ENCODE peak calls at places on chromosome 11, in ten cellular contexts. One of them, this sample, is unnamed.

GRCh38 chr11:76105637-76106036 is 100.7 kb downstream of the WNT11 start:
- DNase-seq in Caco-2: no peak
- DNase-seq in tibial nerve: no peak
- DNase-seq in CD4-positive, CD25-positive, alpha-beta regulatory T cell: no peak
- DNase-seq in heart right ventricle: no peak
- DNase-seq in neural progenitor cell: no peak
- DNase-seq in body of pancreas: no peak
- DNase-seq in adipocyte: no peak
- DNase-seq in HCT116: no peak
- DNase-seq in right cardiac atrium: no peak
- DNase-seq in this sample: no peak

GRCh38 chr11:132126973-132127900 is 756.8 kb downstream of the NTM start:
- DNase-seq in Caco-2: peak; percentile 10
- DNase-seq in tibial nerve: peak; percentile 93
- DNase-seq in CD4-positive, CD25-positive, alpha-beta regulatory T cell: no peak
- DNase-seq in heart right ventricle: no peak
- DNase-seq in neural progenitor cell: peak; percentile 66
- DNase-seq in body of pancreas: peak; percentile 70
- DNase-seq in adipocyte: peak; percentile 98
- DNase-seq in HCT116: no peak
- DNase-seq in right cardiac atrium: peak; percentile 77
- DNase-seq in this sample: peak; percentile 41

GRCh38 chr11:10908215-10908990 is 50.5 kb upstream of the ZBED5 start:
- DNase-seq in Caco-2: no peak
- DNase-seq in tibial nerve: no peak
- DNase-seq in CD4-positive, CD25-positive, alpha-beta regulatory T cell: no peak
- DNase-seq in heart right ventricle: no peak
- DNase-seq in neural progenitor cell: no peak
- DNase-seq in body of pancreas: peak; percentile 79
- DNase-seq in adipocyte: peak; percentile 77
- DNase-seq in HCT116: no peak
- DNase-seq in right cardiac atrium: no peak
- DNase-seq in this sample: peak; percentile 89

GRCh38 chr11:76234704-76235232 is 28.5 kb upstream of the WNT11 start:
- DNase-seq in Caco-2: no peak
- DNase-seq in tibial nerve: peak; percentile 46
- DNase-seq in CD4-positive, CD25-positive, alpha-beta regulatory T cell: no peak
- DNase-seq in heart right ventricle: peak; percentile 56
- DNase-seq in neural progenitor cell: no peak
- DNase-seq in body of pancreas: no peak
- DNase-seq in adipocyte: no peak
- DNase-seq in HCT116: no peak
- DNase-seq in right cardiac atrium: peak; percentile 81
- DNase-seq in this sample: no peak

GRCh38 chr11:86795962-86796361 is 4.4 kb upstream of the PRSS23 start:
- DNase-seq in Caco-2: peak; percentile 77
- DNase-seq in tibial nerve: no peak
- DNase-seq in CD4-positive, CD25-positive, alpha-beta regulatory T cell: no peak
- DNase-seq in heart right ventricle: no peak
- DNase-seq in neural progenitor cell: no peak
- DNase-seq in body of pancreas: no peak
- DNase-seq in adipocyte: no peak
- DNase-seq in HCT116: no peak
- DNase-seq in right cardiac atrium: no peak
- DNase-seq in this sample: no peak

GRCh38 chr11:99406345-99406744 is 385.6 kb downstream of the CNTN5 start:
- DNase-seq in Caco-2: no peak
- DNase-seq in tibial nerve: no peak
- DNase-seq in CD4-positive, CD25-positive, alpha-beta regulatory T cell: no peak
- DNase-seq in heart right ventricle: no peak
- DNase-seq in neural progenitor cell: no peak
- DNase-seq in body of pancreas: no peak
- DNase-seq in adipocyte: no peak
- DNase-seq in HCT116: no peak
- DNase-seq in right cardiac atrium: no peak
- DNase-seq in this sample: no peak

GRCh38 chr11:100328626-100329340 is 358.3 kb upstream of the ARHGAP42 start:
- DNase-seq in Caco-2: peak; percentile 23
- DNase-seq in tibial nerve: no peak
- DNase-seq in CD4-positive, CD25-positive, alpha-beta regulatory T cell: no peak
- DNase-seq in heart right ventricle: no peak
- DNase-seq in neural progenitor cell: peak; percentile 11
- DNase-seq in body of pancreas: no peak
- DNase-seq in adipocyte: no peak
- DNase-seq in HCT116: no peak
- DNase-seq in right cardiac atrium: no peak
- DNase-seq in this sample: no peak

GRCh38 chr11:73353422-73353821 is 22.8 kb upstream of the RELT start:
- DNase-seq in Caco-2: no peak
- DNase-seq in tibial nerve: no peak
- DNase-seq in CD4-positive, CD25-positive, alpha-beta regulatory T cell: no peak
- DNase-seq in heart right ventricle: no peak
- DNase-seq in neural progenitor cell: no peak
- DNase-seq in body of pancreas: no peak
- DNase-seq in adipocyte: no peak
- DNase-seq in HCT116: no peak
- DNase-seq in right cardiac atrium: no peak
- DNase-seq in this sample: no peak

DNA sequence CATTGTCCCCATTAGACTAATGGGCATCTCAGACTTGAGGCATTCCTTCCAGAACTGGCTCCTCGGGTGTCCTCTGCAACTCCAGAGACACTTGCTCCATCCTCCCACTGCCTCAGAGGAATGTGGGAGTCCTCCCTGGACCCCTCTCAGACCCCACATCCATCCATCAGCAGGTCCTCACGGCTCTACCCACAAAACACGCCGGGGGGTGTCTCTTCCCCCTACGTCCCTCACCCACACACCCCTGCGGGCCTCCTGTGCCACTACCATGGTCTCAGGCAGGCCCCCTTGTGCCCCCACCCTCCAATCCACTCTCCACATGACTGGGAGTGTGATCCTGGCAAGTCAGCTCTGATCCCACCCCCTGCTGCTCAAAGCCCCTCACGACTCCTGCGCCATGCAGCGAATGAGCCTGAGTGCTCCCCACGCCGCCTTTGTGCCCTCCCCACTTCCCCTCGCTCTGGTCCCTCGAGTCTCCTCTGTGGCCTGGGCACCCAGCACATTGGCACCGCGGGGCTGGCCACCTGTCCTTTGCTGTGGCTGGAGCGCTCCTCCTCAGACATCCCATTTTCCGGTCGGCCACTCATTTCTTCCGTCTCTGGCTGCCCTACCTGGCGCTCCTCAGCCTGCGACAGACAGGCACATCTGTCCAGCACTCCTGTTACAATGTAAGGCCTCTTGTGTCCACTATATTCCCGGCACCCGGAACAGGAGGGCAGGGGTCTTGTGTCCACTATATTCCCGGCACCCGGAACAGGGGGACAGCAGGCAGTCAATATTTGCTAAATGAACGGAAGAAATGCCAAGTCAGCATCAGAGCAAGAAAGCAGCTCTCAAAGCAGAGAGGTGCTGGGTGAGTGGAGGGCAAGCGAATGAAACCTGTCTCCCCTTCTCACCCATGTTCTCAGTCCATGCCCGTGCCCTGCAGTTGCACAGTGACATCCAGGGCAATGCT is 14.2 kb upstream of the MOB2 start:
- DNase-seq in Caco-2: no peak
- DNase-seq in tibial nerve: no peak
- DNase-seq in CD4-positive, CD25-positive, alpha-beta regulatory T cell: no peak
- DNase-seq in heart right ventricle: no peak
- DNase-seq in neural progenitor cell: no peak
- DNase-seq in body of pancreas: no peak
- DNase-seq in adipocyte: no peak
- DNase-seq in HCT116: no peak
- DNase-seq in right cardiac atrium: peak; percentile 29
- DNase-seq in this sample: no peak
- H3K4me1 ChIP-seq in Caco-2: no peaks in the 10 kb centered on the region
- H3K4me1 ChIP-seq in tibial nerve: peaks cover 56% of the 10 kb centered on the region
- H3K4me1 ChIP-seq in CD4-positive, CD25-positive, alpha-beta regulatory T cell: peaks cover 13% of the 10 kb centered on the region
- H3K4me1 ChIP-seq in heart right ventricle: peaks cover 44% of the 10 kb centered on the region
- H3K4me1 ChIP-seq in neural progenitor cell: peaks cover 11% of the 10 kb centered on the region
- H3K4me1 ChIP-seq in body of pancreas: peaks cover 21% of the 10 kb centered on the region
- H3K4me1 ChIP-seq in adipocyte: peaks cover 4% of the 10 kb centered on the region
- H3K4me1 ChIP-seq in HCT116: no peaks in the 10 kb centered on the region
- H3K4me1 ChIP-seq in right cardiac atrium: peaks cover 14% of the 10 kb centered on the region
- H3K4me1 ChIP-seq in this sample: no peaks in the 10 kb centered on the region

DNA sequence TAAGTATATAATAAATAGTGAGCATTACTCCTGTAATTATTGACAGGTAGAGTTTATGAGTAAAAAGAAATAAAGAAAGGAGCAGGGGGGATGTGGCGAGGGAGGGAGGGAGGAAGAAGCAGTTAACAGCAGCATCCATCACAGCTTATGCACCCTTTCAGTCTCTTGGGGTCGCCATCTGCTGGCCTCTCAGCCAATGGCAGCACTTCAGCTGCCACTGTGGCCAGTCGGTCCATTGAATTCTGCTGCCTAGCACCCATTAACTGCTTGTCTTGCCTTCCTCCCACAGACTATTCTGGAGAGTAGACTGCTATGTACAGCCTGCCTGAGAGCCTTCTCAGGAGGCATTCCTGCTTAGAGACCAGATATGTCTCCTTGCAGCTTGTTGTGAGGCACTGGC is 388.3 kb downstream of the TENM4 start:
- DNase-seq in Caco-2: peak; percentile 42
- DNase-seq in tibial nerve: no peak
- DNase-seq in CD4-positive, CD25-positive, alpha-beta regulatory T cell: no peak
- DNase-seq in heart right ventricle: no peak
- DNase-seq in neural progenitor cell: peak; percentile 61
- DNase-seq in body of pancreas: peak; percentile 21
- DNase-seq in adipocyte: no peak
- DNase-seq in HCT116: no peak
- DNase-seq in right cardiac atrium: peak; percentile 49
- DNase-seq in this sample: no peak
- H3K4me1 ChIP-seq in Caco-2: no peaks in the 10 kb centered on the region
- H3K4me1 ChIP-seq in tibial nerve: peaks cover 6% of the 10 kb centered on the region
- H3K4me1 ChIP-seq in CD4-positive, CD25-positive, alpha-beta regulatory T cell: no peaks in the 10 kb centered on the region
- H3K4me1 ChIP-seq in heart right ventricle: no peaks in the 10 kb centered on the region
- H3K4me1 ChIP-seq in neural progenitor cell: peaks cover 3% of the 10 kb centered on the region
- H3K4me1 ChIP-seq in body of pancreas: no peaks in the 10 kb centered on the region
- H3K4me1 ChIP-seq in adipocyte: peaks cover 18% of the 10 kb centered on the region
- H3K4me1 ChIP-seq in HCT116: peaks cover 9% of the 10 kb centered on the region
- H3K4me1 ChIP-seq in right cardiac atrium: no peaks in the 10 kb centered on the region
- H3K4me1 ChIP-seq in this sample: peaks cover 10% of the 10 kb centered on the region

DNA sequence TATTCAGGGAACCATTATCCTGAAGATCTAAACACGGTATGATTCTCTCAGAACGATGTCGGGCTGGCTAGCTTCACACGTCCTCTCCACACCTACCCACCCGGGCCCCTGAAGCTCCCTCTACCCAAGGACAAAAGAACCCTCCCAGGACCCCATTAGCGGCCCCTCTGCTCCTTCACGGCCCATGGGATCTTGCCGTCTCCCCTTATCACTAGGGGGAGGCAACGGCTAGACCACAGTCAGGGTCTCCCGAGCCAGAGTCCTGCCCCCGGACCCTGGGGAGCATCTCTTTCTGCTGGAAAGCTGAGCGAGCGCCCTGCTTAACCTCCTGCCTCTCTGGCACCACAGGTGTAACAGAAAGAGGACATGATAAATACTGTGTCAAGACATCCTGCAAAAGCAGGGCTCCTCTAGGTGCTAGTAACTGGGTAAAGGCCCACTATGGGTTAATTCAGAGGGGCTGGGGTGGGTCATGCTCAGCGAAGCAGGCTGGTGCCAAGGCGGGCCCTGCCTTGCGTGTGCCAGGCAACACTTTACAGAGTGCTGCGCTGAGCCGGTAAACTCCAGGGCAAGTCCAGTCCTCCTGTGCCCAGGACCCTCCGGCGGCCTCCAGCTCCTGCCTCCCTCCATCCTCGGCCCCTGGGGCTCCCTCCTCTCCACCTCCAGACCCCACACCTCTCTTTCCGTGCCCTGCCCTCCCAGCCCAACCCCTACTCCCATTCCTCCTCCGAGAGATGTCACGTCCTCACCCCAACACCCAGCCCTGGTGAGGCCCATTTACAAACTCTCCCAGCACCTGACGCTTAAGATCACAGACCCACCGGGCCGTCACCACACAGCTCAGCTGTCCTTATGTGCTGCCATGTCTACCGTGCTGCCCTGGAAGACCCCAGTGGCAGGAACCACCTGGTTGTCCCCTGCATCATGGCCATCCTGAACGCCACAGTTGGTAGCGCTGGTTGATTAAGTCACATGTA is 3.0 kb downstream of the TOLLIP start:
- DNase-seq in Caco-2: no peak
- DNase-seq in tibial nerve: no peak
- DNase-seq in CD4-positive, CD25-positive, alpha-beta regulatory T cell: no peak
- DNase-seq in heart right ventricle: no peak
- DNase-seq in neural progenitor cell: no peak
- DNase-seq in body of pancreas: no peak
- DNase-seq in adipocyte: no peak
- DNase-seq in HCT116: no peak
- DNase-seq in right cardiac atrium: peak; percentile 28
- DNase-seq in this sample: no peak
- H3K4me1 ChIP-seq in Caco-2: peaks cover 30% of the 10 kb centered on the region
- H3K4me1 ChIP-seq in tibial nerve: peaks cover 88% of the 10 kb centered on the region
- H3K4me1 ChIP-seq in CD4-positive, CD25-positive, alpha-beta regulatory T cell: peaks cover 35% of the 10 kb centered on the region
- H3K4me1 ChIP-seq in heart right ventricle: peaks cover 45% of the 10 kb centered on the region
- H3K4me1 ChIP-seq in neural progenitor cell: peaks cover 9% of the 10 kb centered on the region
- H3K4me1 ChIP-seq in body of pancreas: peaks cover 83% of the 10 kb centered on the region
- H3K4me1 ChIP-seq in adipocyte: peaks cover 25% of the 10 kb centered on the region
- H3K4me1 ChIP-seq in HCT116: peaks cover 27% of the 10 kb centered on the region
- H3K4me1 ChIP-seq in right cardiac atrium: peaks cover 14% of the 10 kb centered on the region
- H3K4me1 ChIP-seq in this sample: peaks cover 11% of the 10 kb centered on the region

GRCh38 chr11:18491924-18492323 is 34.8 kb downstream of the TSG101 start:
- DNase-seq in Caco-2: no peak
- DNase-seq in tibial nerve: no peak
- DNase-seq in CD4-positive, CD25-positive, alpha-beta regulatory T cell: no peak
- DNase-seq in heart right ventricle: no peak
- DNase-seq in neural progenitor cell: no peak
- DNase-seq in body of pancreas: no peak
- DNase-seq in adipocyte: peak; percentile 9
- DNase-seq in HCT116: no peak
- DNase-seq in right cardiac atrium: no peak
- DNase-seq in this sample: no peak

GRCh38 chr11:18492888-18493287 is 33.9 kb downstream of the TSG101 start:
- DNase-seq in Caco-2: no peak
- DNase-seq in tibial nerve: no peak
- DNase-seq in CD4-positive, CD25-positive, alpha-beta regulatory T cell: no peak
- DNase-seq in heart right ventricle: no peak
- DNase-seq in neural progenitor cell: no peak
- DNase-seq in body of pancreas: no peak
- DNase-seq in adipocyte: peak; percentile 22
- DNase-seq in HCT116: no peak
- DNase-seq in right cardiac atrium: no peak
- DNase-seq in this sample: no peak

GRCh38 chr11:18490736-18491485 is 35.3 kb downstream of the LDHAL6A start:
- DNase-seq in Caco-2: peak; percentile 12
- DNase-seq in tibial nerve: no peak
- DNase-seq in CD4-positive, CD25-positive, alpha-beta regulatory T cell: no peak
- DNase-seq in heart right ventricle: no peak
- DNase-seq in neural progenitor cell: no peak
- DNase-seq in body of pancreas: no peak
- DNase-seq in adipocyte: no peak
- DNase-seq in HCT116: no peak
- DNase-seq in right cardiac atrium: no peak
- DNase-seq in this sample: no peak

GRCh38 chr11:18493310-18493709 is 33.4 kb downstream of the TSG101 start:
- DNase-seq in Caco-2: no peak
- DNase-seq in tibial nerve: no peak
- DNase-seq in CD4-positive, CD25-positive, alpha-beta regulatory T cell: no peak
- DNase-seq in heart right ventricle: no peak
- DNase-seq in neural progenitor cell: no peak
- DNase-seq in body of pancreas: no peak
- DNase-seq in adipocyte: no peak
- DNase-seq in HCT116: no peak
- DNase-seq in right cardiac atrium: no peak
- DNase-seq in this sample: no peak

DNA sequence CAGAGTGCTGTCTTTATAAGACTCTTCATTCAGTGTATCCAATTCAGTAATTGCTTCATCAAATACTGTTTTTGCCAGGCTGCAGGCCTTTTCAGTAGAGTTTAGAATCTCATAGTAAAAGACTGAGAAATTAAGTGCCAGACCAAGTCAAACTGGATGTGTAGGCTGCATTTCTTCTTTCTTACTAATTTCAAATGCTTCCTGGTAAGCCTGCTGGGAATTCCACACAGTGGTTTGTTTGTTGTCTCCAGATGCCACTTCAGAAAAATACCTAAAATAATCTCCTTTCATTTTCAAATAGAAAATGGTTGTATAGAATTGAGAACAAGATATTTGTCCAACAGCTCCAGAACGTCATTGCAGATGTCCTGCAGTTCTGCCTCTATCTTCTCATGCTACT is 34.7 kb downstream of the LDHAL6A start:
- DNase-seq in Caco-2: no peak
- DNase-seq in tibial nerve: no peak
- DNase-seq in CD4-positive, CD25-positive, alpha-beta regulatory T cell: no peak
- DNase-seq in heart right ventricle: no peak
- DNase-seq in neural progenitor cell: no peak
- DNase-seq in body of pancreas: no peak
- DNase-seq in adipocyte: peak; percentile 28
- DNase-seq in HCT116: no peak
- DNase-seq in right cardiac atrium: no peak
- DNase-seq in this sample: no peak
- H3K4me1 ChIP-seq in Caco-2: peaks cover 16% of the 10 kb centered on the region
- H3K4me1 ChIP-seq in tibial nerve: no peaks in the 10 kb centered on the region
- H3K4me1 ChIP-seq in CD4-positive, CD25-positive, alpha-beta regulatory T cell: no peaks in the 10 kb centered on the region
- H3K4me1 ChIP-seq in heart right ventricle: no peaks in the 10 kb centered on the region
- H3K4me1 ChIP-seq in neural progenitor cell: no peaks in the 10 kb centered on the region
- H3K4me1 ChIP-seq in body of pancreas: peaks cover 11% of the 10 kb centered on the region
- H3K4me1 ChIP-seq in adipocyte: peaks cover 31% of the 10 kb centered on the region
- H3K4me1 ChIP-seq in HCT116: no peaks in the 10 kb centered on the region
- H3K4me1 ChIP-seq in right cardiac atrium: no peaks in the 10 kb centered on the region
- H3K4me1 ChIP-seq in this sample: no peaks in the 10 kb centered on the region